ENCODE peak calls at places on chromosomes 13 and 19, in six cellular contexts. Q, G, U, A, N and M are unnamed samples.

GRCh38 chr13:93079294-93079693 is 147.3 kb upstream of the GPC6 start:
- DNase-seq in A (no peak), G (peak; percentile 59), Q (no peak), U (no peak), N (no peak), M (no peak)

GRCh38 chr19:35462476-35462953 is 14.5 kb downstream of the FFAR2 start:
- DNase-seq in G (no peak), Q (no peak), U (no peak), A (peak; percentile 18), N (no peak), M (no peak)

GRCh38 chr19:31174948-31175347 is 174.3 kb downstream of the TSHZ3 start:
- DNase-seq in N (no peak), A (no peak), U (no peak), G (no peak), Q (no peak), M (no peak)

GRCh38 chr19:41505105-41505504 is 62.1 kb downstream of the ERICH4 start:
- DNase-seq in A (no peak), N (no peak), G (no peak), Q (no peak), U (no peak), M (no peak)

GRCh38 chr13:113489549-113490495 is 689 bp downstream of the DCUN1D2 start:
- DNase-seq in N (no peak), G (peak; percentile 35), Q (peak; percentile 46), A (peak; percentile 39), U (no peak), M (no peak)

GRCh38 chr13:101144808-101145419 is 271.4 kb downstream of the NALCN start:
- DNase-seq in N (no peak), U (peak; percentile 29), G (peak; percentile 75), Q (no peak), A (no peak), M (no peak)

GRCh38 chr19:35139618-35139943 is 957 bp downstream of the FXYD1 start:
- DNase-seq in U (no peak), A (no peak), G (no peak), Q (no peak), N (no peak), M (no peak)

GRCh38 chr19:54179921-54180452 is 7.0 kb upstream of the TMC4 start:
- DNase-seq in G (peak; percentile 27), U (no peak), N (no peak), Q (no peak), A (peak; percentile 79), M (no peak)

GRCh38 chr13:80473695-80474094 is 132.8 kb upstream of the SPRY2 start:
- DNase-seq in A (no peak), Q (no peak), G (no peak), N (no peak), U (no peak), M (no peak)

GRCh38 chr13:41694902-41695301 is 237.6 kb downstream of the RGCC start:
- DNase-seq in Q (peak; percentile 76), G (peak; percentile 56), A (peak; percentile 25), N (peak; percentile 82), U (peak; percentile 70), M (peak; percentile 77)

GRCh38 chr19:16338470-16339360 is 14.1 kb downstream of the KLF2 start:
- DNase-seq in N (no peak), G (no peak), A (peak; percentile 40), Q (no peak), U (peak; percentile 69), M (no peak)

GRCh38 chr13:101575591-101575990 is 123.1 kb downstream of the ITGBL1 start:
- DNase-seq in U (no peak), A (no peak), N (no peak), Q (no peak), G (peak; percentile 33), M (no peak)

GRCh38 chr13:97417698-97418097 is 16.3 kb upstream of the RAP2A start:
- DNase-seq in A (no peak), N (no peak), U (no peak), G (no peak), Q (no peak), M (no peak)

GRCh38 chr13:46197299-46197975 is 14.3 kb upstream of the LRRC63 start:
- DNase-seq in A (no peak), Q (no peak), N (no peak), G (no peak), U (no peak), M (no peak)

GRCh38 chr13:83730674-83731073 is 151.6 kb downstream of the SLITRK1 start:
- DNase-seq in Q (no peak), N (no peak), G (no peak), U (no peak), A (no peak), M (no peak)

GRCh38 chr13:91153372-91153771 is 194.1 kb upstream of the MIR17HG start:
- DNase-seq in G (no peak), Q (no peak), N (no peak), A (no peak), U (no peak), M (no peak)

GRCh38 chr19:43395561-43395960 is 19.1 kb upstream of the TEX101 start:
- DNase-seq in A (peak; percentile 38), N (no peak), U (no peak), Q (no peak), G (no peak), M (no peak)

GRCh38 chr13:69585656-69586055 is 522.0 kb upstream of the ATXN8OS start:
- DNase-seq in Q (no peak), U (no peak), G (peak; percentile 4), A (no peak), N (no peak), M (no peak)

GRCh38 chr19:7856679-7857663 is 17.2 kb downstream of the PRR36 start:
- DNase-seq in U (no peak), Q (no peak), A (no peak), G (no peak), N (no peak), M (no peak)

GRCh38 chr19:39444598-39445257 is 654 bp upstream of the SUPT5H start:
- DNase-seq in U (no peak), N (no peak), Q (no peak), A (no peak), G (no peak), M (no peak)

GRCh38 chr19:45450042-45450380 is 17.8 kb upstream of the FOSB start:
- DNase-seq in N (no peak), A (no peak), G (no peak), U (no peak), Q (no peak), M (no peak)

GRCh38 chr13:24834902-24835510 is 71.0 kb downstream of the RNF17 start:
- DNase-seq in G (peak; percentile 9), N (no peak), U (no peak), Q (no peak), A (peak; percentile 11), M (no peak)

GRCh38 chr19:33905937-33906577 is 109.4 kb downstream of the KCTD15 start:
- DNase-seq in N (no peak), Q (peak; percentile 40), G (no peak), U (no peak), A (peak; percentile 85), M (peak; percentile 86)

DNA sequence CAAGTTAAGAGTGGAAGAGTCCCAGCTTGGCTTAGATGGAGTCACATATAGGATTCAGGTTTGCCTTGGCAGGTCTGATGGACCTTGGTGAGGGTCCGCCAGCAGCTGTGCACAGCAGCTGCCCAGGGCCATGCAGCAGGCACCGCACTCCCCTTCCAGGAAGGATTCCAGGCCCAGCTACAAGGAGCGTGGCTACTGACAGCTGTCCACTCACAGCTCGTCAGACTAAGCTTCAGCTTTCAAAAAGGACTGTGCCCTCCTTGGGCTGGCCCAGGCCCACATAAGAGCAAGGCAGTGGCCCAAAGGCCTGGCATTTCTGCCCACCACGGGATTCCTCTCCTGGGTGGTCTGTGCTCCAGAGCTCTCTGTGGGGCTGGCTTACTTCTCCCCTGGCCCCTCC is 68.4 kb downstream of the ALOX5AP start:
- DNase-seq in Q (no peak), G (no peak), A (no peak), N (no peak), U (no peak), M (no peak)
- H3K4me3 ChIP-seq in Q (no peak overlapping the region), G (no peak overlapping the region), A (no peak overlapping the region), N (no peak overlapping the region), U (no peak overlapping the region), M (no peak overlapping the region)

GRCh38 chr13:33230178-33230881 is 55.2 kb downstream of the STARD13 start:
- DNase-seq in N (no peak), G (peak; percentile 80), U (no peak), Q (no peak), A (no peak), M (no peak)
- H3K4me3 ChIP-seq in N (no peak overlapping the region), G (no peak overlapping the region), U (no peak overlapping the region), Q (no peak overlapping the region), A (no peak overlapping the region), M (no peak overlapping the region)

DNA sequence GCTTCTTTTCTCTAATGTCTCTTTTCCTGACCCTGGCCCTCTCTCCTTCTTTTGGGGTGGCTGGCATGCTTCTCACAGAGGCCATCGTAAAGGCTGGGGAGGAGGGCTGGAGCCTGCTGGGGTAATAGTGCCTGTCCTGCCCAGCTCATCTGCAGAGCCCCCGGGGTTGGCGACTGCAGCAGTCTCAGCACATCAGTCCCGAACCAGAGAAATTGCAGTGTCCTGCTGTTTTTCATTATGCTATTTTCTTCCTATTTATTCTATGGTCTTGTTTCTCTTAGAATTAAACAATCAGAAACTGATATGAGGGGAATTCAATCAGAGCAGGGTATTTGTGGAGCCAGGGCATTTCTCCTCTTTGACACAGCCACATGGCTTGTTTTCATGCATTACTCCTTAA is 166.4 kb downstream of the SHISA2 start:
- DNase-seq in A (no peak), N (no peak), Q (no peak), G (no peak), U (no peak), M (no peak)
- H3K4me3 ChIP-seq in A (no peak overlapping the region), N (no peak overlapping the region), Q (no peak overlapping the region), G (no peak overlapping the region), U (no peak overlapping the region), M (no peak overlapping the region)

GRCh38 chr19:55655648-55656040 is 809 bp downstream of the U2AF2 start:
- DNase-seq in N (no peak), U (no peak), G (no peak), A (no peak), Q (no peak), M (no peak)

GRCh38 chr19:55652311-55653078 is 2.3 kb upstream of the U2AF2 start:
- DNase-seq in N (no peak), A (no peak), U (no peak), G (no peak), Q (no peak), M (no peak)

GRCh38 chr19:55654323-55654832 is 457 bp upstream of the U2AF2 start:
- DNase-seq in G (peak; percentile 100), A (peak; percentile 99), U (peak; percentile 99), Q (peak; percentile 99), N (peak; percentile 93), M (peak; percentile 100)

GRCh38 chr19:55654833-55655647 is at the start of gene U2AF2:
- DNase-seq in N (no peak), Q (peak; percentile 95), A (peak; percentile 97), U (peak; percentile 84), G (peak; percentile 93), M (peak; percentile 96)

DNA sequence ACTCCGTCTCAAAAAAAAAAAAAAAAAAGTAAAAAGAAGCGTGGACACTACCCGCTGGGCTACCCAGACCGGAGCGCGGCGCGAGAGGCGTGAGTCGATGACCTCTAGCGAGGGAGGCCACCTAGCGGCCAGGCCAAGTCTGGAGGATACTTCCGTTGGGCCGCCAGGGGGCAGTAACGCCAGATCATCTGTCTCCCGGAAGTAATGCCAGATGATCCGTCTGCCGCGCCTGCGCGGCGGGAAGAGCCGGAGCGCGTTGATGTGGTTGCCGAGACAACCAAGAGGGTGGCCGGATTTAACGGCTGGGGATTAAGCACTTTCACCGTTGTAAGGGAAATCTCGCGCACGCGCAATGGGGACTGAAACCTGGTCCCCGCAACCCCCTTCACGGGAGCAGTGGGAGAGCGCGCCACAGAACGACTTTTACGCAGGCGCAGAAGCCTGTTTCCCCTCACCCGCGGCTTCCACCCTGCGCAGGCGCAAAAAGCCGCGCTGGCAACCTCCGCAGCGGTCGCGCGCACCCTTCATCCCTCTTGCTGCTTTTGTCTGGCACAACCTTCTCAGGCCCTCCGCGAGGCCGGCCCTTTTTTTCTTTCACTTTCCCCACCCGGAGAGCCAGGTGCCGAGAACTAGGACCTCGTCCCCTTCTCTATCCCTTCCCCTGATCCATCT is 1.0 kb upstream of the U2AF2 start:
- DNase-seq in Q (peak; percentile 99), G (peak; percentile 99), N (peak; percentile 96), A (peak; percentile 99), U (peak; percentile 99), M (peak; percentile 99)
- H3K4me3 ChIP-seq in Q (peak overlapping the region; percentile 95), G (peak overlapping the region; percentile 83), N (peak overlapping the region; percentile 68), A (peak overlapping the region; percentile 66), U (peak overlapping the region; percentile 92), M (peak overlapping the region; percentile 66)